ENCODE peak calls at places on chromosome 10, in four cellular contexts. Z, C, I and L are unnamed samples.

GRCh38 chr10:71746344-71747037 is 26.8 kb downstream of the VSIR start:
- DNase-seq in Z (no peak), C (peak; percentile 90), I (peak; percentile 47), L (no peak)

GRCh38 chr10:88289342-88289741 is 293.8 kb downstream of the RNLS start:
- DNase-seq in Z (no peak), C (no peak), I (no peak), L (no peak)

GRCh38 chr10:101238732-101239105 is 9.5 kb upstream of the LBX1 start:
- DNase-seq in Z (no peak), C (peak; percentile 49), I (no peak), L (peak; percentile 18)

GRCh38 chr10:125264091-125264490 is 103.7 kb upstream of the CTBP2 start:
- DNase-seq in Z (no peak), C (no peak), I (no peak), L (no peak)

GRCh38 chr10:89670926-89671325 is 25.9 kb upstream of the PANK1 start:
- DNase-seq in Z (no peak), C (no peak), I (no peak), L (no peak)

GRCh38 chr10:75358835-75359421 is 42.6 kb downstream of the ZNF503 start:
- DNase-seq in Z (no peak), C (no peak), I (no peak), L (no peak)

GRCh38 chr10:96130326-96130758 is 245 bp downstream of the ZNF518A start:
- DNase-seq in Z (peak; percentile 60), C (peak; percentile 69), I (peak; percentile 79), L (no peak)

GRCh38 chr10:90378524-90379076 is 479.2 kb downstream of the HTR7 start:
- DNase-seq in Z (no peak), C (no peak), I (no peak), L (no peak)

GRCh38 chr10:24603333-24603732 is 120.4 kb downstream of the ARHGAP21 start:
- DNase-seq in Z (no peak), C (no peak), I (no peak), L (no peak)

GRCh38 chr10:95466450-95466849 is 94.7 kb downstream of the SORBS1 start:
- DNase-seq in Z (no peak), C (no peak), I (no peak), L (no peak)

GRCh38 chr10:6920072-6921019 is 340.3 kb upstream of the PRKCQ start:
- DNase-seq in Z (peak; percentile 49), C (peak; percentile 89), I (peak; percentile 33), L (peak; percentile 23)

GRCh38 chr10:71984798-71985388 is 20.7 kb downstream of the CHST3 start:
- DNase-seq in Z (no peak), C (no peak), I (no peak), L (no peak)

GRCh38 chr10:60236869-60237524 is 152.7 kb downstream of the ANK3 start:
- DNase-seq in Z (no peak), C (no peak), I (no peak), L (no peak)

GRCh38 chr10:21065621-21066248 is 168.6 kb upstream of the NEBL start:
- DNase-seq in Z (no peak), C (no peak), I (no peak), L (no peak)

GRCh38 chr10:49106451-49106850 is 8.9 kb downstream of the VSTM4 start:
- DNase-seq in Z (no peak), C (no peak), I (no peak), L (no peak)

GRCh38 chr10:66924674-66925345 is 1.0 kb upstream of the LRRTM3 start:
- DNase-seq in Z (no peak), C (no peak), I (no peak), L (no peak)

GRCh38 chr10:11959966-11960365 is 82.6 kb downstream of the UPF2 start:
- DNase-seq in Z (no peak), C (no peak), I (no peak), L (no peak)

GRCh38 chr10:13054844-13055243 is 45.1 kb upstream of the OPTN start:
- DNase-seq in Z (no peak), C (no peak), I (no peak), L (no peak)

GRCh38 chr10:89086801-89087513 is 96.4 kb downstream of the FAS start:
- DNase-seq in Z (peak; percentile 58), C (no peak), I (no peak), L (no peak)

GRCh38 chr10:61750943-61751471 is 88.3 kb downstream of the CABCOCO1 start:
- DNase-seq in Z (peak; percentile 11), C (peak; percentile 80), I (peak; percentile 74), L (peak; percentile 64)

DNA sequence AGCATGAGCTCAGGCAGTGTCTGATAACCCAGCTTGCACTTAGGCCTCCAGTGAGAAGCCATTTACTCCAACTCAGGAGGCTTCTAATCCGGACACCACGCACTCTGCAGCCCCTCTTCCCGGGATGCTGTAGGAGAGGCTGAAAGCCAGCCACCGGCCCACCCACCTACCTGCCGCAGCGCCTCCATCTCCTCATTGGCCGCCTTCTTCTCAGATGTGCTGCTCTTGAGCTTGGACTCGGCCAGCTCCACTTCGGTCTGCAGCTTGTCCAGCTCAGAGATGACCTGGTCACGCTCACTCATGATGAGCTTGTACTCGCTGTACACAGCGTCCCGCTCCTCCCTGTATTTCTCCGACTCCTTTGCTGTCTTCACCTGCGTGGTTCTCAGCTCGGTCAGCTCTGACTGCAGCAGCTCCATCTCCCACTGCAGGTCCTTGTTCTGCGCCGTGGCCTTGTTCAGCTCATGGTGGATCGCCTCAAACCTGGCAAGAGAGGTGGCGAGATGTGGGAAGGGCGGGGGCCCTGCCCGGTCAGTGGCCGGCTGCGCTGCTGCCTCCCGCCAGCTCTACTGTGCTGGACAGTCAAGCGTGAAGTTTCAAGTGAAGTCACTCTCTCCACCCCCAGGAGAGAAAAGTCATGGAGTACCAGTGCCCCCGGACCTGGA is 84.7 kb downstream of the DLG5 start:
- DNase-seq in Z (no peak), C (no peak), I (no peak), L (no peak)
- TF ChIP-seq ZNF274 in Z (no peak), C (no peak), I (no peak), L (no peak)

DNA sequence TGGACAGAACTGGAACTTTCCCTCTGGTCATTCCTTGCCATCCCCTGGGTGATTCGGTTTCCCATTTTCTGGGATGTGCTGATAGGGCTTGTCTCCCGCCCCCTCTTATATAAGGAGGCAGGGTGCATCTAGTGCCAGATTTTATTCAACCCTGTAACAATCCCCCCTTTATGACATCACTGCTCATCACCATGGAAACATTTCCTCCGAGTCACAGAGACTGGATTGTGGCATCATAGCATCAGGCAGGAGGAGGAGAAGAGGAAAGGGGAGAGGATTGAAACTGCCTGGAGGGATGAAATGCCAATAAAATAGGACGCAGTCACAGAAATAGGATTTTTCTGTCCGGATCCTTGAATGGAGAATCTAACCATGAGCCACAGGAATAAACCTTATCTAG is 25.0 kb downstream of the SORCS3 start:
- DNase-seq in Z (no peak), C (no peak), I (no peak), L (no peak)
- TF ChIP-seq ZNF274 in Z (no peak), C (no peak), I (no peak), L (no peak)

DNA sequence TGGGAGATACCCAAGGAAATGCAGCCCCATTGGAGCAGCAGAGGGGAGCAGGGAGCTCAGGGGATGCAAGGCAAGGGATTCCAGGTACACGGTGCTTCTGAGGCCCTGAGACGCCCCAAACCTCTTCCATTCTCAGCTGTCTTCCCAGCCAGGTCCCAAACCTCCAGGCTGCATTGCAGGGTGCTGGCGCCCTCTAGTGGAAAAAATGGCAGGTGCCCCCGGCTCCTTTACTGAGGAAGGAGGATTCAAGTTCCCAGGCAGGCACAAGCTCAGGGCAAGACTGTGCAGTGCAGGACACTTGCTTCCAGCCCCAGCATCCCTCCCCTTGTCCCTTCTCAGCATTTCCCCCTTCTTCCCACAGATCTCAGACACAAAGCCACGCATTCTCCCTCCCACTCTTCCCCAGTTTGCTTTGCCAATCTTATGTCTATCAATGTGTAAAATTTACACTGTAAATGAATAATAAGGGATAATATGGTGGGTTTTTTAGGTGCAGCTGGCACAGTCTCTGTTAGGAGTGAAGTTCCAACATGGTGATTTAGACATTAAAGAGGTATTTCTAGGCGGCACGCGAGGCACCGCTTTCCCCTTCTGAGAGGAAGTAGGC is 46.1 kb downstream of the GPAM start:
- DNase-seq in Z (peak; percentile 52), C (peak; percentile 76), I (peak; percentile 42), L (peak; percentile 59)
- TF ChIP-seq ZNF274 in Z (no peak), C (no peak), I (no peak), L (no peak)

DNA sequence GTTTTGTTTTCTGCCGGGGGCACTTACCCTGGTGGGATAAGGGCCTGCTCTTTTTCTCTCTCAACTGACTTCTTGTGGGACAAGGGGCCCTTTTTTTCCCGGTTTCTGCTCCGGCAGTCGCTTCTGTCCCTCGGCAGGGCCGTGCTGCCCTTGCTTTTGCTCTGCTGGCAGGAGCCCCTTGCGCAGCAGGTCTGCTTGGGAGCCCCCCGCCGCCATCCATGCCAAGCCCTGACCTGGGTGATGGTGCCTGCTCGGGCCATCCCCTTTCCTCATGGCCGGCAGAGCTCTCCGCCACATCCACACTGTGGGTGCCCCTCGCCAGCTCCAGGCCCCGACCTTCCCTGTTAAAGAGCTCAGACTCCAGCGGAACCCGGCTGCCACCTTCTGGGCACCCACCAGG is 47.0 kb upstream of the ZNF32 start:
- DNase-seq in Z (no peak), C (no peak), I (no peak), L (no peak)
- TF ChIP-seq ZNF274 in Z (no peak), C (no peak), I (no peak), L (no peak)